ENCODE peak calls at places on chromosomes 2 and 18, in six cellular contexts. One of them, this sample, is unnamed.
A peak's percentile ranks its signal among the peaks of the same experiment; 100 is the strongest.

GRCh38 chr18:40011201-40011600 is 1943.8 kb upstream of the PIK3C3 start:
- DNase-seq in mesenchymal stem cell: no peak
- DNase-seq in H9: no peak
- DNase-seq in trophoblast cell: peak; percentile 28
- DNase-seq in H1: no peak
- DNase-seq in IMR-90: no peak
- DNase-seq in this sample: no peak

GRCh38 chr2:171087547-171087946 is 73.1 kb downstream of the TLK1 start:
- DNase-seq in H1: no peak
- DNase-seq in trophoblast cell: no peak
- DNase-seq in IMR-90: no peak
- DNase-seq in mesenchymal stem cell: no peak
- DNase-seq in H9: no peak
- DNase-seq in this sample: no peak

GRCh38 chr2:23487735-23488492 is 102.9 kb downstream of the KLHL29 start:
- DNase-seq in IMR-90: peak; percentile 83
- DNase-seq in H1: no peak
- DNase-seq in H9: no peak
- DNase-seq in mesenchymal stem cell: peak; percentile 96
- DNase-seq in trophoblast cell: peak; percentile 65
- DNase-seq in this sample: no peak

GRCh38 chr18:78721281-78721949 is 258.2 kb upstream of the SALL3 start:
- DNase-seq in mesenchymal stem cell: no peak
- DNase-seq in H1: peak; percentile 54
- DNase-seq in H9: peak; percentile 71
- DNase-seq in IMR-90: no peak
- DNase-seq in trophoblast cell: no peak
- DNase-seq in this sample: no peak

GRCh38 chr2:129641371-129641770 is 338.1 kb upstream of the RAB6C start:
- DNase-seq in H1: no peak
- DNase-seq in trophoblast cell: no peak
- DNase-seq in IMR-90: no peak
- DNase-seq in mesenchymal stem cell: no peak
- DNase-seq in H9: no peak
- DNase-seq in this sample: no peak

GRCh38 chr18:12890500-12890899 is 6.5 kb upstream of the PTPN2 start:
- DNase-seq in H1: no peak
- DNase-seq in IMR-90: no peak
- DNase-seq in H9: no peak
- DNase-seq in mesenchymal stem cell: no peak
- DNase-seq in trophoblast cell: peak; percentile 75
- DNase-seq in this sample: no peak

GRCh38 chr2:55961318-55961911 is 37.8 kb upstream of the EFEMP1 start:
- DNase-seq in H9: no peak
- DNase-seq in trophoblast cell: peak; percentile 59
- DNase-seq in H1: no peak
- DNase-seq in mesenchymal stem cell: peak; percentile 63
- DNase-seq in IMR-90: peak; percentile 66
- DNase-seq in this sample: peak; percentile 17

GRCh38 chr2:61233581-61233980 is 71.6 kb downstream of the C2orf74 start:
- DNase-seq in IMR-90: no peak
- DNase-seq in H1: no peak
- DNase-seq in H9: no peak
- DNase-seq in trophoblast cell: no peak
- DNase-seq in mesenchymal stem cell: no peak
- DNase-seq in this sample: no peak

GRCh38 chr2:240234503-240234951 is 94.1 kb upstream of the OTOS start:
- DNase-seq in trophoblast cell: no peak
- DNase-seq in H1: no peak
- DNase-seq in mesenchymal stem cell: peak; percentile 53
- DNase-seq in H9: no peak
- DNase-seq in IMR-90: peak; percentile 8
- DNase-seq in this sample: no peak

GRCh38 chr2:113922784-113923183 is 32.9 kb downstream of the ACTR3 start:
- DNase-seq in H9: no peak
- DNase-seq in mesenchymal stem cell: no peak
- DNase-seq in IMR-90: no peak
- DNase-seq in H1: no peak
- DNase-seq in trophoblast cell: no peak
- DNase-seq in this sample: no peak

GRCh38 chr2:239898292-239898925 is 126.7 kb downstream of the NDUFA10 start:
- DNase-seq in H9: peak; percentile 10
- DNase-seq in H1: peak; percentile 19
- DNase-seq in mesenchymal stem cell: no peak
- DNase-seq in IMR-90: no peak
- DNase-seq in trophoblast cell: no peak
- DNase-seq in this sample: no peak

GRCh38 chr2:73283545-73284295 is 558 bp downstream of the FBXO41 start:
- DNase-seq in H1: peak; percentile 78
- DNase-seq in mesenchymal stem cell: no peak
- DNase-seq in IMR-90: no peak
- DNase-seq in trophoblast cell: no peak
- DNase-seq in H9: no peak
- DNase-seq in this sample: no peak

GRCh38 chr2:212959469-212960117 is 191.8 kb downstream of the IKZF2 start:
- DNase-seq in trophoblast cell: peak; percentile 95
- DNase-seq in H9: no peak
- DNase-seq in H1: no peak
- DNase-seq in IMR-90: no peak
- DNase-seq in mesenchymal stem cell: no peak
- DNase-seq in this sample: no peak

GRCh38 chr2:96954490-96954846 is 31.9 kb downstream of the FAM178B start:
- DNase-seq in H9: no peak
- DNase-seq in mesenchymal stem cell: peak; percentile 20
- DNase-seq in H1: no peak
- DNase-seq in IMR-90: peak; percentile 20
- DNase-seq in trophoblast cell: no peak
- DNase-seq in this sample: no peak

GRCh38 chr2:62074233-62074632 is 121.7 kb upstream of the B3GNT2 start:
- DNase-seq in trophoblast cell: no peak
- DNase-seq in IMR-90: peak; percentile 17
- DNase-seq in H1: no peak
- DNase-seq in mesenchymal stem cell: peak; percentile 17
- DNase-seq in H9: peak; percentile 55
- DNase-seq in this sample: no peak

GRCh38 chr2:14723684-14724083 is 91.2 kb downstream of the LRATD1 start:
- DNase-seq in trophoblast cell: no peak
- DNase-seq in mesenchymal stem cell: no peak
- DNase-seq in H1: no peak
- DNase-seq in IMR-90: no peak
- DNase-seq in H9: no peak
- DNase-seq in this sample: no peak

GRCh38 chr2:38095996-38096861 is 20.3 kb upstream of the CYP1B1 start:
- DNase-seq in H1: no peak
- DNase-seq in trophoblast cell: peak; percentile 96
- DNase-seq in mesenchymal stem cell: peak; percentile 99
- DNase-seq in IMR-90: peak; percentile 58
- DNase-seq in H9: no peak
- DNase-seq in this sample: no peak

GRCh38 chr2:102826904-102827303 is 65.1 kb downstream of the TMEM182 start:
- DNase-seq in H9: no peak
- DNase-seq in IMR-90: peak; percentile 16
- DNase-seq in trophoblast cell: no peak
- DNase-seq in H1: no peak
- DNase-seq in mesenchymal stem cell: peak; percentile 8
- DNase-seq in this sample: no peak

GRCh38 chr2:239507576-239508258 is 106.9 kb upstream of the HDAC4 start:
- DNase-seq in H1: no peak
- DNase-seq in trophoblast cell: no peak
- DNase-seq in IMR-90: no peak
- DNase-seq in H9: no peak
- DNase-seq in mesenchymal stem cell: no peak
- DNase-seq in this sample: no peak

GRCh38 chr2:49753344-49753930 is 599.1 kb upstream of the FSHR start:
- DNase-seq in H1: no peak
- DNase-seq in trophoblast cell: peak; percentile 2
- DNase-seq in IMR-90: no peak
- DNase-seq in mesenchymal stem cell: peak; percentile 40
- DNase-seq in H9: no peak
- DNase-seq in this sample: no peak

GRCh38 chr2:210899131-210899530 is 342.7 kb downstream of the CPS1 start:
- DNase-seq in H9: no peak
- DNase-seq in H1: no peak
- DNase-seq in mesenchymal stem cell: peak; percentile 7
- DNase-seq in IMR-90: no peak
- DNase-seq in trophoblast cell: no peak
- DNase-seq in this sample: no peak

GRCh38 chr18:79559121-79559835 is 120.3 kb upstream of the CTDP1 start:
- DNase-seq in mesenchymal stem cell: no peak
- DNase-seq in IMR-90: no peak
- DNase-seq in trophoblast cell: no peak
- DNase-seq in H1: no peak
- DNase-seq in H9: peak; percentile 22
- DNase-seq in this sample: no peak

GRCh38 chr2:234951386-234952269 is at the start of gene SH3BP4:
- DNase-seq in IMR-90: peak; percentile 72
- DNase-seq in H9: peak; percentile 89
- DNase-seq in H1: peak; percentile 85
- DNase-seq in mesenchymal stem cell: peak; percentile 84
- DNase-seq in trophoblast cell: peak; percentile 74
- DNase-seq in this sample: peak; percentile 79

GRCh38 chr2:10473121-10473756 is 25.1 kb upstream of the ODC1 start:
- DNase-seq in H9: no peak
- DNase-seq in mesenchymal stem cell: no peak
- DNase-seq in H1: no peak
- DNase-seq in IMR-90: no peak
- DNase-seq in trophoblast cell: peak; percentile 97
- DNase-seq in this sample: no peak

GRCh38 chr2:62056341-62056740 is 139.6 kb upstream of the B3GNT2 start:
- DNase-seq in trophoblast cell: peak; percentile 13
- DNase-seq in H9: no peak
- DNase-seq in mesenchymal stem cell: no peak
- DNase-seq in IMR-90: no peak
- DNase-seq in H1: no peak
- DNase-seq in this sample: no peak

GRCh38 chr2:53559302-53559967 is 208.2 kb upstream of the CHAC2 start:
- DNase-seq in IMR-90: no peak
- DNase-seq in H9: no peak
- DNase-seq in trophoblast cell: peak; percentile 83
- DNase-seq in mesenchymal stem cell: no peak
- DNase-seq in H1: no peak
- DNase-seq in this sample: no peak

GRCh38 chr2:234136461-234136860 is 86.0 kb downstream of the SPP2 start:
- DNase-seq in mesenchymal stem cell: no peak
- DNase-seq in H1: no peak
- DNase-seq in H9: no peak
- DNase-seq in trophoblast cell: peak; percentile 77
- DNase-seq in IMR-90: no peak
- DNase-seq in this sample: no peak

GRCh38 chr2:88070055-88070454 is 2.4 kb downstream of the SMYD1 start:
- DNase-seq in H1: no peak
- DNase-seq in trophoblast cell: no peak
- DNase-seq in IMR-90: no peak
- DNase-seq in H9: no peak
- DNase-seq in mesenchymal stem cell: no peak
- DNase-seq in this sample: no peak
- H4K91ac ChIP-seq in H1: no peak overlapping the region
- H4K91ac ChIP-seq in trophoblast cell: no peak overlapping the region
- H4K91ac ChIP-seq in IMR-90: no peak overlapping the region
- H4K91ac ChIP-seq in H9: no peak overlapping the region
- H4K91ac ChIP-seq in mesenchymal stem cell: no peak overlapping the region
- H4K91ac ChIP-seq in this sample: no peak overlapping the region

GRCh38 chr2:20224191-20224715 is 677 bp downstream of the SDC1 start:
- DNase-seq in IMR-90: no peak
- DNase-seq in trophoblast cell: no peak
- DNase-seq in mesenchymal stem cell: no peak
- DNase-seq in H1: peak; percentile 69
- DNase-seq in H9: no peak
- DNase-seq in this sample: no peak
- H2BK120ac ChIP-seq in IMR-90: peak overlapping the region; percentile 64
- H2BK120ac ChIP-seq in trophoblast cell: peak overlapping the region; percentile 10
- H2BK120ac ChIP-seq in mesenchymal stem cell: peak overlapping the region; percentile 74
- H2BK120ac ChIP-seq in H1: no peak overlapping the region
- H2BK120ac ChIP-seq in H9: no peak overlapping the region
- H2BK120ac ChIP-seq in this sample: peak overlapping the region; percentile 90

DNA sequence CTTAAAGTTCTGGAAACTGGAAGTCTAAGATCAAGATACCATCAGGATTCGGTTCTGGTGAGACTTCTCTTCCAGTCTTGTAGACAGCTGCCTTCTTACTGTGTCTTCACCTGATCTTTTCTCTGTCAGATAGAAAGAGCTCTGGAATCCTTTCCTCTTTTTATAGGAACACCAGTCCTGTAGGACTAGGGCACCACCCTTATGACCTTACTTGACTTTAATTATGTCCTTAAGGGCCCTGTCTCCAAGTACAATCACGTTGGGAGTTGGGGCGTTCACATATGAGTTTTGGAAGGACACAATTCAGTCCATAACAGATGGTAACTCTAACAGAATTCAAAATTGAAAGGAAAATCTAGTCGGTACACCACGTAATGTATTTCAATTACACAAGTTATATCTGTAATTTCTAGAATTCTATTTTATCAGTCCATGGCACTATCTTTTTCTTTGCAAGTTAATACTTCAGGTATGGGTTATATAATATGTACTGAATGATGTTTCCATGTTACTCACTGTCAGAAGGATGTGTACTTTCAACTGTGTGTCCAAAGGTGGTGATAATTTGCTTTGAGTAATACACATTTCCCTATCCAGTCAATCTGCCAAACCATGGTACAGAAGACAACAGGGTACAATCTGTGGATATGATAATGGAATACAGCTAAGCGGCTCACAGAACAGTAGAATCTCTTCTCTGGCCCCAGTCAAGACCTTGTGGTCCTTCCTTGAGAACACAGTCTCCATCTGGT is 1.2 kb upstream of the SCYGR5 start:
- DNase-seq in IMR-90: no peak
- DNase-seq in H1: no peak
- DNase-seq in trophoblast cell: no peak
- DNase-seq in H9: no peak
- DNase-seq in mesenchymal stem cell: no peak
- DNase-seq in this sample: no peak
- H2BK5ac ChIP-seq in IMR-90: no peak overlapping the region
- H2BK5ac ChIP-seq in H1: no peak overlapping the region
- H2BK5ac ChIP-seq in trophoblast cell: no peak overlapping the region
- H2BK5ac ChIP-seq in H9: no peak overlapping the region
- H2BK5ac ChIP-seq in mesenchymal stem cell: no peak overlapping the region
- H2BK5ac ChIP-seq in this sample: no peak overlapping the region

DNA sequence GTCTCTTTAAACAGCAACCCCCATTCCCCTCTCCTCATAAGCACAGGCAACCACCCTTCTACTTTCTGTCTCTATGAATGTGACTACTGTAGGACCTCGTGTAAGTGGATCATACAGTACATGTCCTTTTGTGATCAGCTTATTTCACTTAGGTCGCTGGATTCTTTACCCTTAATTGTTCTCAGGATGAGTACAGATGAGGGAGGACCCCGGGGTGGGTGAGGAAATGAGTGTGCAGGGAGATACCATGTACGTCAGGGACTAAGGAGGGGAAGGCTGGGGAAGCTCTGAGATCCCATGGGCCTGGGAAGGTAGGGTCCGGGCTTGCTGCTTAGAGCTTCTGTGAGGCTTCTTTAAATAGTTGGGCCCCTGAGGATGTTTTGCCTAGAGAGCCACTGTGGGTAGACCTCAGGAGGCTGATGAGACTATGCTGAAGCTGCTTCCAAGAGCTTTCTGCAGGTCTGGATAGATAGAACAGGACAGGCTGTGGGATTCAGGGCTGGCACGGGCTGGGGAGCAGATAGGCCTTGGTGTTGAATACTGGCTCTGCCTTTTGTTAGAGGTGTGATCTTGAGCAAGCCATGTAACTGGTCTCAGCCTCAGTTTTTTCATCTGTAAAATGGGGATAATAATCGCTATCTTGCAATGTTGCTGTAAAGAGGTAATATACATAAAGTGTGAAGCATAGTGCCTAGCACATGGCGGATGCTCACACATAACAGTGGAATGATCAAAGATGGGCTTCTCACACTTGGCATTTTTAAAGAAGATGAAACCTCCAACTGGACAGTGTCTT is 155.3 kb downstream of the PRKCE start:
- DNase-seq in H9: no peak
- DNase-seq in IMR-90: no peak
- DNase-seq in mesenchymal stem cell: no peak
- DNase-seq in H1: no peak
- DNase-seq in trophoblast cell: no peak
- DNase-seq in this sample: no peak
- H4K91ac ChIP-seq in H9: no peak overlapping the region
- H4K91ac ChIP-seq in IMR-90: no peak overlapping the region
- H4K91ac ChIP-seq in mesenchymal stem cell: no peak overlapping the region
- H4K91ac ChIP-seq in H1: no peak overlapping the region
- H4K91ac ChIP-seq in trophoblast cell: no peak overlapping the region
- H4K91ac ChIP-seq in this sample: no peak overlapping the region